ENCODE peak calls at places on chromosome 10, in five cellular contexts. One of them, this sample, is unnamed. For H3K9me3 and H3K4me1, the result is how much of the 10 kb centered on the place peaks cover.

GRCh38 chr10:47178537-47179290 is 121.3 kb upstream of the GDF10 start:
- DNase-seq in psoas muscle: no peak
- DNase-seq in neural progenitor cell: no peak
- DNase-seq in CD8-positive, alpha-beta memory T cell: no peak
- DNase-seq in fibroblast of lung: no peak
- DNase-seq in this sample: no peak

GRCh38 chr10:119281581-119282071 is 74.3 kb downstream of the GRK5 start:
- DNase-seq in psoas muscle: peak
- DNase-seq in neural progenitor cell: no peak
- DNase-seq in CD8-positive, alpha-beta memory T cell: no peak
- DNase-seq in fibroblast of lung: peak
- DNase-seq in this sample: no peak

GRCh38 chr10:374354-374753 is 239.1 kb downstream of the ZMYND11 start:
- DNase-seq in psoas muscle: no peak
- DNase-seq in neural progenitor cell: no peak
- DNase-seq in CD8-positive, alpha-beta memory T cell: no peak
- DNase-seq in fibroblast of lung: no peak
- DNase-seq in this sample: no peak

GRCh38 chr10:28250782-28251181 is 52.1 kb downstream of the MPP7 start:
- DNase-seq in psoas muscle: no peak
- DNase-seq in neural progenitor cell: no peak
- DNase-seq in CD8-positive, alpha-beta memory T cell: no peak
- DNase-seq in fibroblast of lung: peak
- DNase-seq in this sample: no peak

GRCh38 chr10:48973065-48973464 is 33.4 kb upstream of the LRRC18 start:
- DNase-seq in psoas muscle: no peak
- DNase-seq in neural progenitor cell: no peak
- DNase-seq in CD8-positive, alpha-beta memory T cell: no peak
- DNase-seq in fibroblast of lung: no peak
- DNase-seq in this sample: no peak

GRCh38 chr10:132412316-132413192 is 15.6 kb downstream of the PWWP2B start:
- DNase-seq in psoas muscle: peak
- DNase-seq in neural progenitor cell: no peak
- DNase-seq in CD8-positive, alpha-beta memory T cell: no peak
- DNase-seq in fibroblast of lung: no peak
- DNase-seq in this sample: no peak

GRCh38 chr10:60282771-60283353 is 106.8 kb downstream of the ANK3 start:
- DNase-seq in psoas muscle: no peak
- DNase-seq in neural progenitor cell: no peak
- DNase-seq in CD8-positive, alpha-beta memory T cell: no peak
- DNase-seq in fibroblast of lung: peak
- DNase-seq in this sample: no peak

GRCh38 chr10:12811725-12812310 is 189.7 kb downstream of the CCDC3 start:
- DNase-seq in psoas muscle: no peak
- DNase-seq in neural progenitor cell: no peak
- DNase-seq in CD8-positive, alpha-beta memory T cell: no peak
- DNase-seq in fibroblast of lung: no peak
- DNase-seq in this sample: no peak

GRCh38 chr10:132175401-132175800 is 11.3 kb upstream of the DPYSL4 start:
- DNase-seq in psoas muscle: peak
- DNase-seq in neural progenitor cell: no peak
- DNase-seq in CD8-positive, alpha-beta memory T cell: no peak
- DNase-seq in fibroblast of lung: no peak
- DNase-seq in this sample: no peak

GRCh38 chr10:116097239-116097751 is 175.7 kb downstream of the GFRA1 start:
- DNase-seq in psoas muscle: no peak
- DNase-seq in neural progenitor cell: peak
- DNase-seq in CD8-positive, alpha-beta memory T cell: no peak
- DNase-seq in fibroblast of lung: no peak
- DNase-seq in this sample: no peak

GRCh38 chr10:131571346-131571745 is 259.8 kb upstream of the TCERG1L start:
- DNase-seq in psoas muscle: no peak
- DNase-seq in neural progenitor cell: no peak
- DNase-seq in CD8-positive, alpha-beta memory T cell: no peak
- DNase-seq in fibroblast of lung: no peak
- DNase-seq in this sample: no peak

GRCh38 chr10:18545626-18546025 is 105.8 kb downstream of the NSUN6 start:
- DNase-seq in psoas muscle: no peak
- DNase-seq in neural progenitor cell: no peak
- DNase-seq in CD8-positive, alpha-beta memory T cell: no peak
- DNase-seq in fibroblast of lung: peak
- DNase-seq in this sample: no peak

GRCh38 chr10:59362991-59363390 is 642 bp upstream of the FAM13C start:
- DNase-seq in psoas muscle: peak
- DNase-seq in neural progenitor cell: peak
- DNase-seq in CD8-positive, alpha-beta memory T cell: no peak
- DNase-seq in fibroblast of lung: peak
- DNase-seq in this sample: no peak

GRCh38 chr10:30378607-30379006 is 29.5 kb upstream of the MTPAP start:
- DNase-seq in psoas muscle: no peak
- DNase-seq in neural progenitor cell: no peak
- DNase-seq in CD8-positive, alpha-beta memory T cell: no peak
- DNase-seq in fibroblast of lung: no peak
- DNase-seq in this sample: no peak

GRCh38 chr10:76942556-76943416 is 694.8 kb downstream of the KCNMA1 start:
- DNase-seq in psoas muscle: no peak
- DNase-seq in neural progenitor cell: no peak
- DNase-seq in CD8-positive, alpha-beta memory T cell: no peak
- DNase-seq in fibroblast of lung: no peak
- DNase-seq in this sample: no peak

GRCh38 chr10:107826166-107826565 is 661.7 kb upstream of the SORCS1 start:
- DNase-seq in psoas muscle: no peak
- DNase-seq in neural progenitor cell: no peak
- DNase-seq in CD8-positive, alpha-beta memory T cell: no peak
- DNase-seq in fibroblast of lung: no peak
- DNase-seq in this sample: no peak

GRCh38 chr10:16847644-16848043 is 30.4 kb upstream of the RSU1 start:
- DNase-seq in psoas muscle: no peak
- DNase-seq in neural progenitor cell: no peak
- DNase-seq in CD8-positive, alpha-beta memory T cell: no peak
- DNase-seq in fibroblast of lung: peak
- DNase-seq in this sample: no peak

GRCh38 chr10:114821915-114822770 is 563 bp downstream of the FHIP2A start:
- DNase-seq in psoas muscle: peak
- DNase-seq in neural progenitor cell: peak
- DNase-seq in CD8-positive, alpha-beta memory T cell: peak
- DNase-seq in fibroblast of lung: peak
- DNase-seq in this sample: peak

GRCh38 chr10:5665380-5666323 is 743 bp downstream of the ASB13 start:
- DNase-seq in psoas muscle: peak
- DNase-seq in neural progenitor cell: peak
- DNase-seq in CD8-positive, alpha-beta memory T cell: no peak
- DNase-seq in fibroblast of lung: no peak
- DNase-seq in this sample: no peak

GRCh38 chr10:11595395-11595692 is 16.1 kb downstream of the USP6NL start:
- DNase-seq in psoas muscle: no peak
- DNase-seq in neural progenitor cell: no peak
- DNase-seq in CD8-positive, alpha-beta memory T cell: no peak
- DNase-seq in fibroblast of lung: peak
- DNase-seq in this sample: no peak

GRCh38 chr10:74750848-74751274 is 75.5 kb upstream of the KAT6B start:
- DNase-seq in psoas muscle: no peak
- DNase-seq in neural progenitor cell: no peak
- DNase-seq in CD8-positive, alpha-beta memory T cell: peak
- DNase-seq in fibroblast of lung: no peak
- DNase-seq in this sample: no peak

GRCh38 chr10:66678521-66678920 is 247.3 kb upstream of the LRRTM3 start:
- DNase-seq in psoas muscle: no peak
- DNase-seq in neural progenitor cell: no peak
- DNase-seq in CD8-positive, alpha-beta memory T cell: no peak
- DNase-seq in fibroblast of lung: no peak
- DNase-seq in this sample: no peak

GRCh38 chr10:84308481-84309304 is 19.7 kb upstream of the CCSER2 start:
- DNase-seq in psoas muscle: no peak
- DNase-seq in neural progenitor cell: no peak
- DNase-seq in CD8-positive, alpha-beta memory T cell: no peak
- DNase-seq in fibroblast of lung: peak
- DNase-seq in this sample: peak

GRCh38 chr10:86756511-86757109 is at the start of gene BMPR1A:
- DNase-seq in psoas muscle: peak
- DNase-seq in neural progenitor cell: peak
- DNase-seq in CD8-positive, alpha-beta memory T cell: no peak
- DNase-seq in fibroblast of lung: peak
- DNase-seq in this sample: no peak

DNA sequence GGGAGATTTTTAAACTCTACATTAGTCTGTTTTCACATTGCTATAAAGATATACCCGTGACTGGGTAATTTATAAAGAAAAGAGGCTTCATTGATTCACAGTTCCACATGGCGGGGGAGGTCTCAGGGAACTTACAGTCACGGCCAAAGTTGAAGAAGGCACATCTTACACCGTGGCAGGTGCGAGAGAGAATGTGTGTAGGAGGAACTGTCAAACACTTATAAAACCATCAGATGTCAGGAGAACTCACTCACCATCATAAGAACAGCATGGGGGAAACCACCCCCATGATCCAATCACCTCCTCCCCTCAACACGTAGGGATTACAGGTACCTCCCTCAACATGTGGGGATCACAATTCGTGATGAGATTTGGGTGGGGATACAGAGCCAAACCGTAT is 129.5 kb downstream of the FGFR2 start:
- DNase-seq in psoas muscle: no peak
- DNase-seq in neural progenitor cell: no peak
- DNase-seq in CD8-positive, alpha-beta memory T cell: no peak
- DNase-seq in fibroblast of lung: no peak
- DNase-seq in this sample: no peak
- H3K9me3 ChIP-seq in psoas muscle: under half
- H3K9me3 ChIP-seq in neural progenitor cell: under half
- H3K9me3 ChIP-seq in CD8-positive, alpha-beta memory T cell: under half
- H3K9me3 ChIP-seq in fibroblast of lung: under half
- H3K9me3 ChIP-seq in this sample: under half

DNA sequence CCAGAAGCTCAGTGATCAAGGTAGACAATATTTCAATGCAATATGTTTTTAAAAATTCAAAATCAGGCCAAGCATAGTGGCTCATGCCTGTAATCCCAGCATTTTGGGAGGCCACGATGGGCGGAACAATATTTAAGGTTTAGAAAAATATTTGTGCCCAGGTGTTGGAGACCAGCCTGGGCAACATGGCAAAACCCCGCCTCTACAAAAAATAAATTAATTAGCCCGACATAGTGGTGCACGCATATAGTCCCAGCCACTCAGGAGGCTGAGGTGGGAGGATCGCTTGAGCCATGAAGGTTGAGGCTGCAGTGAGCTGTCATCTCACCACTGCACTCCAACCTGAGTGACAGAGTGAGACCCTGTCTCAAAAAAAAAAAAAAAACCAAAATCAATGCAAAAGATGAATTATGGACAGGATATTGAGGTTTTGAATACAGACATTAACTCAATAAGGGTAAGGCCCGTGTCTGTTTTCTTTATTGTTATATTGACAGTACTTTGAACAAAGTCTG is 913 bp upstream of the IFIT5 start:
- DNase-seq in psoas muscle: no peak
- DNase-seq in neural progenitor cell: no peak
- DNase-seq in CD8-positive, alpha-beta memory T cell: no peak
- DNase-seq in fibroblast of lung: no peak
- DNase-seq in this sample: no peak
- H3K4me1 ChIP-seq in psoas muscle: under half
- H3K4me1 ChIP-seq in neural progenitor cell: under half
- H3K4me1 ChIP-seq in CD8-positive, alpha-beta memory T cell: under half
- H3K4me1 ChIP-seq in fibroblast of lung: under half
- H3K4me1 ChIP-seq in this sample: under half

GRCh38 chr10:69434926-69435325 is 16.3 kb upstream of the TSPAN15 start:
- DNase-seq in psoas muscle: no peak
- DNase-seq in neural progenitor cell: no peak
- DNase-seq in CD8-positive, alpha-beta memory T cell: no peak
- DNase-seq in fibroblast of lung: no peak
- DNase-seq in this sample: no peak
- H3K4me3 ChIP-seq in psoas muscle: no peak
- H3K4me3 ChIP-seq in neural progenitor cell: no peak
- H3K4me3 ChIP-seq in CD8-positive, alpha-beta memory T cell: no peak
- H3K4me3 ChIP-seq in fibroblast of lung: no peak
- H3K4me3 ChIP-seq in this sample: no peak

DNA sequence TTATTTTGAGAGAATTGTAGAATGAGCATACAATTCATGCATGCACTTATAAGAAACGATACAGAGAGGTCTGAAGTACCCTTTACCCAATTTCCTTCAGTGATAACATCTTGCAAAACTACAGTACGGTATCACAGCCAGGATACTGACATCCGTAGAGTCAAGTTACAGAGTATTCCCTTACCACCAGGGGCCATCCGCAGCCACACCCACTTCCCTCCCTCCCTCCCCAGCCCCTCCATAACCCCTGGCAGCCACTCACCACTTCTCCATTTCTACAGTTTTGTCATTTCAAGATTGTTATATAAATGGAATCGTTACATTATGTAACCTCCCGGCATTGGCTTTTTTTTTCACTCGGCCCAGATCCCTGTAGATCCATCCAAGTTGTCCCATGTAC is 113.6 kb upstream of the RET start:
- DNase-seq in psoas muscle: peak
- DNase-seq in neural progenitor cell: no peak
- DNase-seq in CD8-positive, alpha-beta memory T cell: no peak
- DNase-seq in fibroblast of lung: no peak
- DNase-seq in this sample: no peak
- H3K9me3 ChIP-seq in psoas muscle: under half
- H3K9me3 ChIP-seq in neural progenitor cell: under half
- H3K9me3 ChIP-seq in CD8-positive, alpha-beta memory T cell: under half
- H3K9me3 ChIP-seq in fibroblast of lung: under half
- H3K9me3 ChIP-seq in this sample: under half

GRCh38 chr10:87931836-87932230 is 68.4 kb downstream of the PTEN start:
- DNase-seq in psoas muscle: no peak
- DNase-seq in neural progenitor cell: no peak
- DNase-seq in CD8-positive, alpha-beta memory T cell: no peak
- DNase-seq in fibroblast of lung: no peak
- DNase-seq in this sample: no peak
- H3K4me1 ChIP-seq in psoas muscle: half or more
- H3K4me1 ChIP-seq in neural progenitor cell: under half
- H3K4me1 ChIP-seq in CD8-positive, alpha-beta memory T cell: under half
- H3K4me1 ChIP-seq in fibroblast of lung: under half
- H3K4me1 ChIP-seq in this sample: under half

DNA sequence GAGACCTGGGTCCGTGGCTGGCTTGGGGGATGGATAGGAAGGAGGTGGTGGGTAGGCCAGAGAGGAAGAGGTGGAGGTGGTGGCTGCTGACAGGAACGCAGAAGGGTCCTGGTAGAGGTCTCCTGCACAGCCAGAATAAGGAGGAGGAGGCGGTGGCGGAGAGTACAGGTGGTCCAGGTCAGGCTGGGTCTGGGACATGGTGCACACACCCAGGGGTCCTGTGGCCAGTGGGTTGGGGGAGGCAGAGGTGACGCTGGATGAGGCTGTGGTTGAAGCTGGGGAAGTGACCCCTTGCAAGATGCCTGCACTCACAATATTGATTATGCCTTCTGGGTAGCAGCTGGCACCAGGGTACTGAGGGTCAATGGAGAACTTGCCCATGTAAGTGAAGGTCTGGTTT is 2.2 kb downstream of the EGR2 start:
- DNase-seq in psoas muscle: no peak
- DNase-seq in neural progenitor cell: no peak
- DNase-seq in CD8-positive, alpha-beta memory T cell: no peak
- DNase-seq in fibroblast of lung: no peak
- DNase-seq in this sample: no peak
- H3K4me3 ChIP-seq in psoas muscle: no peak
- H3K4me3 ChIP-seq in neural progenitor cell: no peak
- H3K4me3 ChIP-seq in CD8-positive, alpha-beta memory T cell: no peak
- H3K4me3 ChIP-seq in fibroblast of lung: no peak
- H3K4me3 ChIP-seq in this sample: no peak

GRCh38 chr10:43244783-43245182 is 22.1 kb downstream of the RASGEF1A start:
- DNase-seq in psoas muscle: no peak
- DNase-seq in neural progenitor cell: no peak
- DNase-seq in CD8-positive, alpha-beta memory T cell: no peak
- DNase-seq in fibroblast of lung: no peak
- DNase-seq in this sample: no peak
- H3K9me3 ChIP-seq in psoas muscle: under half
- H3K9me3 ChIP-seq in neural progenitor cell: under half
- H3K9me3 ChIP-seq in CD8-positive, alpha-beta memory T cell: under half
- H3K9me3 ChIP-seq in fibroblast of lung: under half
- H3K9me3 ChIP-seq in this sample: under half

This sample was measured in naive thymus-derived CD4-positive, alpha-beta T cell.